ENCODE peak calls at places on chromosomes 5 and 9, in five cellular contexts. U is colonic mucosa, Y is osteocyte, H is astrocyte, W is heart left ventricle. T is an unnamed sample.

GRCh38 chr5:135376961-135377621 is 21.9 kb downstream of the MACROH2A1 start:
- DNase-seq in U (no peak), Y (no peak), H (no peak), W (no peak), T (peak)

GRCh38 chr9:82466616-82467251 is 478.2 kb downstream of the SPATA31D1 start:
- DNase-seq in H (no peak), W (peak), U (no peak), Y (no peak), T (no peak)

GRCh38 chr5:127854520-127854919 is 151.3 kb downstream of the CCDC192 start:
- DNase-seq in H (no peak), W (no peak), U (no peak), Y (no peak), T (no peak)

GRCh38 chr9:16869961-16870605 is 387 bp downstream of the BNC2 start:
- DNase-seq in Y (no peak), H (peak), W (no peak), U (no peak), T (peak)

GRCh38 chr5:140632366-140633080 is 452 bp downstream of the CD14 start:
- DNase-seq in H (peak), Y (no peak), W (peak), U (peak), T (peak)

GRCh38 chr5:168359820-168360460 is 68.5 kb downstream of the WWC1 start:
- DNase-seq in H (no peak), Y (no peak), U (no peak), W (no peak), T (no peak)

GRCh38 chr9:130962418-130963316 is 23.6 kb upstream of the FIBCD1 start:
- DNase-seq in U (no peak), H (peak), Y (peak), W (peak), T (no peak)

GRCh38 chr5:9654886-9655285 is 24.7 kb upstream of the TAS2R1 start:
- DNase-seq in W (no peak), H (peak), U (no peak), Y (no peak), T (no peak)

GRCh38 chr9:4242239-4242638 is 57.6 kb downstream of the GLIS3 start:
- DNase-seq in Y (no peak), U (no peak), H (no peak), W (no peak), T (no peak)

GRCh38 chr9:74281674-74282073 is 215.5 kb upstream of the RORB start:
- DNase-seq in H (no peak), Y (no peak), W (no peak), U (no peak), T (no peak)

GRCh38 chr5:79771387-79771786 is 81.8 kb downstream of the CMYA5 start:
- DNase-seq in W (no peak), U (no peak), H (peak), Y (no peak), T (no peak)

GRCh38 chr5:137733011-137733410 is 2.9 kb downstream of the KLHL3 start:
- DNase-seq in U (no peak), W (no peak), H (no peak), Y (no peak), T (no peak)

GRCh38 chr5:38500861-38501260 is 55.6 kb downstream of the LIFR start:
- DNase-seq in H (peak), Y (no peak), W (no peak), U (no peak), T (no peak)

GRCh38 chr5:174849426-174849825 is 125.0 kb downstream of the MSX2 start:
- DNase-seq in W (no peak), H (no peak), Y (no peak), U (no peak), T (no peak)

GRCh38 chr9:130682490-130683121 is 11.0 kb upstream of the EXOSC2 start:
- DNase-seq in W (peak), Y (peak), H (peak), U (peak), T (peak)

GRCh38 chr5:133066045-133066444 is 14.2 kb downstream of the HSPA4 start:
- DNase-seq in W (no peak), U (no peak), Y (no peak), H (no peak), T (no peak)

GRCh38 chr9:69174645-69175487 is 789 bp downstream of the TJP2 start:
- DNase-seq in H (peak), Y (peak), W (peak), U (peak), T (peak)

GRCh38 chr5:8525835-8526234 is 656.9 kb downstream of the MTRR start:
- DNase-seq in H (no peak), W (no peak), U (no peak), Y (no peak), T (no peak)

GRCh38 chr5:159242656-159243055 is 20.4 kb upstream of the UBLCP1 start:
- DNase-seq in Y (no peak), U (no peak), H (no peak), W (no peak), T (no peak)

GRCh38 chr9:105039180-105039799 is 111.3 kb upstream of the ABCA1 start:
- DNase-seq in H (no peak), Y (no peak), U (no peak), W (no peak), T (no peak)

GRCh38 chr5:130541617-130542221 is 623.3 kb downstream of the HINT1 start:
- DNase-seq in U (no peak), Y (no peak), W (no peak), H (peak), T (no peak)

GRCh38 chr5:89399553-89399952 is 516.6 kb upstream of the MEF2C start:
- DNase-seq in H (peak), W (no peak), Y (no peak), U (no peak), T (no peak)

GRCh38 chr5:150142800-150143724 is 12.6 kb downstream of the PDGFRB start:
- DNase-seq in H (peak), W (peak), Y (peak), U (peak), T (no peak)

GRCh38 chr5:28648108-28648507 is 1609.7 kb upstream of the CDH9 start:
- DNase-seq in W (no peak), U (no peak), Y (no peak), H (peak), T (no peak)

GRCh38 chr9:91036826-91037510 is 235.3 kb downstream of the SYK start:
- DNase-seq in W (peak), H (peak), U (peak), Y (peak), T (peak)

GRCh38 chr5:91409304-91409703 is 26.2 kb upstream of the ARRDC3 start:
- DNase-seq in Y (no peak), H (no peak), U (no peak), W (no peak), T (no peak)

GRCh38 chr9:35828716-35829083 is at the start of gene FAM221B:
- DNase-seq in H (no peak), Y (no peak), W (no peak), U (peak), T (peak)

GRCh38 chr5:72458407-72458806 is 48.8 kb downstream of the ZNF366 start:
- DNase-seq in Y (no peak), U (no peak), H (no peak), W (no peak), T (no peak)

GRCh38 chr9:128992995-128993394 is 35.1 kb downstream of the SH3GLB2 start:
- DNase-seq in H (no peak), W (no peak), Y (no peak), U (no peak), T (no peak)

GRCh38 chr9:35490155-35490909 is 421 bp downstream of the RUSC2 start:
- DNase-seq in H (no peak), Y (no peak), U (peak), W (peak), T (no peak)

GRCh38 chr5:72067682-72068470 is 39.4 kb upstream of the MAP1B start:
- DNase-seq in U (no peak), H (peak), Y (no peak), W (no peak), T (no peak)

GRCh38 chr9:12759767-12760166 is 15.1 kb upstream of the LURAP1L start:
- DNase-seq in W (no peak), U (no peak), Y (no peak), H (peak), T (no peak)

GRCh38 chr9:88378317-88378716 is 9.9 kb upstream of the SPIN1 start:
- DNase-seq in W (no peak), Y (no peak), U (no peak), H (no peak), T (no peak)

GRCh38 chr5:135225856-135226560 is 173.0 kb downstream of the MACROH2A1 start:
- DNase-seq in Y (no peak), H (no peak), W (no peak), U (no peak), T (no peak)

GRCh38 chr9:121281614-121282291 is 13.8 kb downstream of the GSN start:
- DNase-seq in U (peak), W (peak), H (peak), Y (no peak), T (no peak)

GRCh38 chr5:141941307-141941706 is 16.7 kb downstream of the PCDH12 start:
- DNase-seq in H (peak), U (no peak), Y (no peak), W (no peak), T (no peak)

GRCh38 chr9:99851028-99851822 is 29.5 kb downstream of the NR4A3 start:
- DNase-seq in H (no peak), W (no peak), U (no peak), Y (no peak), T (peak)

GRCh38 chr5:59036274-59036961 is 453.5 kb downstream of the RAB3C start:
- DNase-seq in W (peak), U (peak), H (peak), Y (no peak), T (no peak)

GRCh38 chr9:74443036-74443750 is 53.9 kb upstream of the RORB start:
- DNase-seq in Y (no peak), W (no peak), H (peak), U (no peak), T (no peak)

GRCh38 chr5:2780421-2781171 is 29.1 kb upstream of the IRX2 start:
- DNase-seq in W (no peak), Y (no peak), H (no peak), U (no peak), T (no peak)
- TF ChIP-seq CTCF in W (no peak), Y (no peak), H (no peak), U (no peak), T (no peak)

DNA sequence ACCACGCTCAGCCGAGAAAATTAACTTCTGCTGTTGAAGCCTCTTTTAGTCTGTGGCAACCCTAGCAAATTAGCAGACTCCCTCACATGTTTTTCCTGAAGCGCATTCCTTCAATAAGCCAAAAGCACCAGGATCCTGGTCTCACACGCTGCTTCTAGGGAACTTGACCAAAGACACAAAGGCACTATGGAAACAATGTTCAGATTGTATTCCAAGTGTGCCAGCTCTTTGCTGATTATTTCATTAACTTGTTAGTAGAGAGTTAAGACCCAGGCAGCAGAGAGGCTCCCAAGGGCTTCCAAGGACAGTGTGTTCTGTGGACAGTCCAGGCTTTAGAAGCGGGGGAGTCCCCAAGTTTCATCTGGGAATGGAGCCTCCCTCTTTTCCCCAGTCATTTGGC is 94.4 kb upstream of the BASP1 start:
- DNase-seq in U (no peak), H (peak), W (no peak), Y (no peak), T (no peak)
- TF ChIP-seq CTCF in U (no peak), H (no peak), W (no peak), Y (no peak), T (no peak)

DNA sequence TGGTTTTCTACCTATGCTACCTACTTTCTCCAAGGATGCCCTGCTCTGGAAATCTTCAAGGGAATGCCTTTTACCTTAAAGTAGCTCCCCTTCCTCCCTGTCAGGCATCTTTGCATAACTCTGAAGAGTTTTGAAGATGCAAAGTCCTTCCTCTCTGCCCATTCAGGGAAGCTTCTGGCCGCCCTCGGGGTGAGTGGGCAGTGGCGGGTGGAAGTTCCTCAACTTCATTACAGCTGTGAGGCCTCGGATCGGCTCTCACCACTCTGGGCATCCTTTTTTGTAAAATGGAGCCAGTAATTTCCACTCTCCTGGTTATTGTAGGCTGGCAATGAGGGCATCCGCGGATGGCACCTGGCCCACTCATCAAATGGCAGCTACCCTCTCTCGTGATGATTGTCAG is 31.7 kb upstream of the STXBP1 start:
- DNase-seq in Y (no peak), H (no peak), U (no peak), W (no peak), T (no peak)
- TF ChIP-seq CTCF in Y (no peak), H (no peak), U (no peak), W (no peak), T (no peak)

GRCh38 chr5:10768304-10768899 is 7.4 kb upstream of the DAP start:
- DNase-seq in W (no peak), H (no peak), U (no peak), Y (no peak), T (no peak)
- TF ChIP-seq CTCF in W (no peak), H (no peak), U (no peak), Y (no peak), T (no peak)

GRCh38 chr9:127578627-127578951 is 33.5 kb upstream of the STXBP1 start:
- DNase-seq in W (no peak), U (no peak), Y (no peak), H (no peak), T (no peak)

GRCh38 chr9:127583605-127584053 is 28.4 kb upstream of the STXBP1 start:
- DNase-seq in H (peak), U (no peak), Y (no peak), W (no peak), T (no peak)

GRCh38 chr9:127575875-127576778 is 36.0 kb upstream of the STXBP1 start:
- DNase-seq in H (no peak), W (no peak), U (peak), Y (no peak), T (no peak)

GRCh38 chr9:127580879-127581278 is 31.2 kb upstream of the STXBP1 start:
- DNase-seq in U (no peak), H (no peak), Y (no peak), W (no peak), T (no peak)

DNA sequence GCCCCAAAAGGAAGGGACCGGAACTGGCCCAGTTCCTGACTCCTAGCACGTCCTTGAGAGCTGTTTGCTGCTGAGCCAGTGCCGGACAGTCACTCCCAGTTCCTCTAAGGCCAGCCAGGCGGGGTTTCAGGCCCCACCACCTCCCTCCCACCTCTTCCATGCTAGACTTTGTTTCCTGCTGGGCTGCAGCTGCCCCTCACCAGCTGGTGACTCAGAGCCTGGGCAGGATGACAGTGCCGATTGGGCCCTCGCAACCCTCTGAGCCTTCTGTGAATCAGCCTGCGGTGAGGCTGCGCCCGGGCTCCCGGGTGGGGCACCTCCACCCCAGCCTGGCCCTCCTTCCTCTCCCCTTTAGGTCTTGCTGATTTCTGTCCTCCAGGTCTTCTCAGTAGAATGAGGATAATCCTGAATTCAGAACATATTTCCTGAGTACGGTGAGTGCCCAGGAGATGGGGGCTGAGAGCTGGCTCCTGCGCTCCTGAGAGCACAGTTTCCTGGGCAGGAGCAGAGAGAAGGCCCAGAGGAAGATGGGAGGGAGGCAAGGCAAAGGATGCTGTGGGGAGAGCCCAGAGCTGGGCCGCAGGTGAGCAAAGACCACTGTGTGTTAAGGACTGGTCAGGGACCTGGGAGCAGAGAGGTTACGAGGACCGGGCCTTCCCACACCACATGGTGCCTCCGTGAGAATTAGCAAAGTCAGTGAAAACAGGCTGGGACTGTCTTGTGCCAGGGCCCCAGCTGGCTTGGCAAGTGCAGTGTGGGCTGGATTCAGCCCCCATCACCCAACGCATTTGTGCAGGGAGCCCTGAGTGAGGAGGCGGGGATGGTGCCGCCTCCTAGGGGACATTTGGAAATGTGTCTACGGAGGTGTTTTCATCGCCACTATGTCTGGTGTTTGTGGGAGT is 32.9 kb upstream of the STXBP1 start:
- DNase-seq in H (peak), W (peak), Y (peak), U (peak), T (peak)
- TF ChIP-seq CTCF in H (peak), W (peak), Y (peak), U (no peak), T (no peak)

GRCh38 chr5:36778336-36778735 is 98.2 kb upstream of the NIPBL start:
- DNase-seq in Y (no peak), H (no peak), U (no peak), W (no peak), T (no peak)

DNA sequence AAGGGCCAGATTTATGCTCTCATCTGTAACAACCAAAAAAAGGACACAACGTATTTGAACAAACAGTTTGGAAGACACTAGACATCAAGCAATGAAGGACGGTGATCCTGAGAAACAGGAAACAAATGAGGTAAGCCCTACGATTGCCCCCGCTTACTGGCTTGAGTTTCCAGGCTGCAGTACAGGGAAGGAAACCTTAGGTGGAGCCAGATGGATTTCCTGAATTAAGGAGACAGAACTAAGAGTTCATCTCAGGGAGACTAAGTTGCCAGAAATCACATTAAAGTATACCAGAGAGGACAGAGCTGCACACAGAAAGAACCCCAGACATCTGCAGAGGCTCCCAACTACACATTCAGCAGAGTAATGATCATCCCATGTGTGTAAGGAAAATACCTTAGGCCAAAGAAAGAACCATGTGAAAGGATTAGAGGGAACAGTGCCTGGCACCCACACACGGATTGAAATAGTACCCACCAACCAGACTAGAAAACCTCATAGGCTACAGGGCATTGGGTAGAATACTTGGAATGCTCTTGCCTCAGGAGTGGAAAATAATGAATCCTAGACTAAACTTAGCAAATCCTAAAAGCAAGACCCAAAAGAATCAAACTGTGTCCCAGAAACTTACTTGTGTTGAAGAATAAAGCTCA is 99.3 kb upstream of the NIPBL start:
- DNase-seq in Y (no peak), U (peak), H (peak), W (no peak), T (peak)
- TF ChIP-seq CTCF in Y (peak), U (peak), H (peak), W (peak), T (no peak)

T was measured in GM20000.